ENCODE peak calls at places on chromosomes 16 and 17, in six cellular contexts. F, H, G, O, U and E are unnamed samples.
A peak's percentile ranks its signal among the peaks of the same experiment; 100 is the strongest.

GRCh38 chr17:80964859-80965580 is 26.6 kb upstream of the CHMP6 start:
- DNase-seq in F (no peak), H (no peak), G (no peak), O (no peak), U (no peak), E (no peak)

GRCh38 chr17:79024901-79025737 is 1.1 kb downstream of the C1QTNF1 start:
- DNase-seq in F (no peak), H (no peak), G (no peak), O (no peak), U (no peak), E (peak; percentile 42)

GRCh38 chr17:42111901-42112551 is 488 bp downstream of the DHX58 start:
- DNase-seq in F (no peak), H (no peak), G (peak; percentile 17), O (no peak), U (no peak), E (no peak)

GRCh38 chr17:50181601-50182345 is 16.0 kb downstream of the SGCA start:
- DNase-seq in F (no peak), H (no peak), G (peak; percentile 65), O (peak; percentile 49), U (no peak), E (no peak)

GRCh38 chr16:73056911-73057310 is 9.0 kb upstream of the ZFHX3 start:
- DNase-seq in F (no peak), H (no peak), G (no peak), O (no peak), U (no peak), E (no peak)

GRCh38 chr17:29066053-29066452 is 23.1 kb downstream of the PIPOX start:
- DNase-seq in F (no peak), H (no peak), G (no peak), O (no peak), U (no peak), E (peak; percentile 56)

GRCh38 chr17:34135841-34136240 is 119.2 kb upstream of the CCL2 start:
- DNase-seq in F (no peak), H (no peak), G (no peak), O (no peak), U (no peak), E (no peak)

GRCh38 chr17:80737106-80738019 is 192.7 kb downstream of the RPTOR start:
- DNase-seq in F (no peak), H (no peak), G (no peak), O (no peak), U (peak; percentile 81), E (no peak)

GRCh38 chr16:38941-39892 is 14.2 kb downstream of the POLR3K start:
- DNase-seq in F (no peak), H (no peak), G (no peak), O (no peak), U (peak; percentile 79), E (no peak)

GRCh38 chr17:17849863-17850373 is 13.1 kb upstream of the SREBF1 start:
- DNase-seq in F (no peak), H (peak; percentile 74), G (peak; percentile 43), O (peak; percentile 62), U (peak; percentile 32), E (peak; percentile 58)

GRCh38 chr17:77495575-77495974 is 354.8 kb downstream of the SEC14L1 start:
- DNase-seq in F (no peak), H (no peak), G (no peak), O (no peak), U (no peak), E (peak; percentile 36)

GRCh38 chr16:86519649-86520316 is 9.5 kb downstream of the FOXF1 start:
- DNase-seq in F (peak; percentile 77), H (peak; percentile 77), G (peak; percentile 77), O (peak; percentile 48), U (no peak), E (peak; percentile 82)

GRCh38 chr16:47719713-47720112 is 258.6 kb downstream of the PHKB start:
- DNase-seq in F (no peak), H (no peak), G (no peak), O (no peak), U (no peak), E (no peak)

GRCh38 chr17:3551189-3551588 is 6.4 kb downstream of the TRPV3 start:
- DNase-seq in F (no peak), H (no peak), G (no peak), O (no peak), U (no peak), E (no peak)

GRCh38 chr16:11170201-11170600 is 85.8 kb downstream of the SOCS1 start:
- DNase-seq in F (no peak), H (no peak), G (no peak), O (no peak), U (no peak), E (no peak)

GRCh38 chr17:44533533-44534246 is 23.6 kb upstream of the FZD2 start:
- DNase-seq in F (peak; percentile 99), H (peak; percentile 92), G (peak; percentile 90), O (peak; percentile 81), U (no peak), E (peak; percentile 94)

GRCh38 chr16:86508028-86508946 is 2.0 kb upstream of the FOXF1 start:
- DNase-seq in F (no peak), H (no peak), G (no peak), O (no peak), U (no peak), E (no peak)

GRCh38 chr17:73340093-73340596 is 28.3 kb upstream of the CDC42EP4 start:
- DNase-seq in F (peak; percentile 99), H (no peak), G (peak; percentile 95), O (peak; percentile 88), U (peak; percentile 42), E (no peak)
- H3K27ac ChIP-seq in F (peak overlapping the region; percentile 93), H (no peak overlapping the region), G (peak overlapping the region; percentile 81), O (no peak overlapping the region), U (no peak overlapping the region), E (no peak overlapping the region)

DNA sequence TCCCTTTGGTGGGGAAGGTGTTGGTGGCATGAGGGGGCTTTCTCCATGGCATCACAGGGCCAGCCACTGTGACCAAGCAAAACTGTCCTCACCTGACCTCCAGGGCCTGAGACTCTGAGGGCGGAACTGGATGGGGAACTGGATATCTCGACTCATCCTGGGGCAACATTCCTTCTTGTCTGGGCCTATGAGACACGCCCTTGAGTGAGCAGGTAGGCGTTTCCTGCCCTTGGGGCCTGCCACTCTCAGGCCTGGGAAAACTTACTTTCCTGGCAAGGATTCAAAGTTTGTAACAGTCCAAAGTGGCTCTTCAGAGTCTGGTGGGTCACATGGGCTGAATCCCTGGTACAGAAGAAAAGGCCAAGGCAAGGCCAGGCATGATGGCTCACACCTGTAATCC is 9.6 kb downstream of the MT1X start:
- DNase-seq in F (peak; percentile 77), H (no peak), G (peak; percentile 17), O (peak; percentile 77), U (no peak), E (no peak)
- TF ChIP-seq SMC3 in F (no peak), H (no peak), G (no peak), O (no peak), U (no peak), E (no peak)

GRCh38 chr17:59160203-59161025 is 4.9 kb downstream of the PRR11 start:
- DNase-seq in F (no peak), H (no peak), G (no peak), O (no peak), U (no peak), E (no peak)
- H3K27ac ChIP-seq in F (peak overlapping the region; percentile 51), H (peak overlapping the region; percentile 38), G (peak overlapping the region; percentile 66), O (no peak overlapping the region), U (peak overlapping the region; percentile 11), E (peak overlapping the region; percentile 33)

GRCh38 chr17:66126231-66126630 is 65.7 kb downstream of the CEP112 start:
- DNase-seq in F (no peak), H (no peak), G (peak; percentile 30), O (no peak), U (no peak), E (no peak)
- TF ChIP-seq SMC3 in F (no peak), H (no peak), G (no peak), O (no peak), U (no peak), E (no peak)

DNA sequence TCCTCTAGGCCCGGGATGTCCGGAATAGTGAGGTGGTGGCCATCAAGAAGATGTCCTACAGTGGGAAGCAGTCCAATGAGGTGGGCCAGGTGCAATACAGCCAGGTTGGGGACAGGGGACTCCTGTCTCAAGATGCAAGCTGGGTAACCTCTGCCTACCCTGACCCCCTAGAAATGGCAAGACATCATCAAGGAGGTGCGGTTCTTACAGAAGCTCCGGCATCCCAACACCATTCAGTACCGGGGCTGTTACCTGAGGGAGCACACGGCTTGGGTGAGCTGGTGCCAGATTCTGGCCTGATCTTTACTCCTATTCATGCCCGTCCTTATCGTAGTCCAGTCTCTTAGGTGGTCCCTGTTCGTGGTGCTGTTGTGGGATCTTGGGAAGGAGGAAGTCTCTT is 4.4 kb downstream of the TAOK2 start:
- DNase-seq in F (no peak), H (no peak), G (no peak), O (no peak), U (no peak), E (no peak)
- H3K27ac ChIP-seq in F (no peak overlapping the region), H (no peak overlapping the region), G (no peak overlapping the region), O (no peak overlapping the region), U (no peak overlapping the region), E (no peak overlapping the region)

GRCh38 chr16:8070501-8070900 is 519.8 kb downstream of the TMEM114 start:
- DNase-seq in F (no peak), H (no peak), G (no peak), O (no peak), U (no peak), E (no peak)
- TF ChIP-seq SMC3 in F (no peak), H (no peak), G (no peak), O (no peak), U (no peak), E (no peak)

GRCh38 chr17:64343833-64344637 is 46.6 kb downstream of the PECAM1 start:
- DNase-seq in F (peak; percentile 28), H (no peak), G (peak; percentile 90), O (peak; percentile 74), U (no peak), E (no peak)
- H3K27ac ChIP-seq in F (peak overlapping the region; percentile 59), H (no peak overlapping the region), G (no peak overlapping the region), O (peak overlapping the region; percentile 18), U (no peak overlapping the region), E (peak overlapping the region; percentile 11)